ENCODE peak calls at places on chromosome 17, in six cellular contexts. One of them, this sample, is unnamed.

GRCh38 chr17:5055543-5055942 is 20.3 kb upstream of the SLC52A1 start:
- DNase-seq in HCT116: no peak
- DNase-seq in HT-29: peak; percentile 9
- DNase-seq in non-pigmented ciliary epithelial cell: no peak
- DNase-seq in nephron progenitor cell: no peak
- DNase-seq in HTR-8/SVneo: no peak
- DNase-seq in this sample: no peak

GRCh38 chr17:75364078-75364477 is 41.4 kb downstream of the GRB2 start:
- DNase-seq in HCT116: no peak
- DNase-seq in HT-29: peak; percentile 27
- DNase-seq in non-pigmented ciliary epithelial cell: peak; percentile 65
- DNase-seq in nephron progenitor cell: no peak
- DNase-seq in HTR-8/SVneo: peak; percentile 59
- DNase-seq in this sample: no peak

GRCh38 chr17:57551321-57552079 is 193.6 kb downstream of the CCDC182 start:
- DNase-seq in HCT116: no peak
- DNase-seq in HT-29: no peak
- DNase-seq in non-pigmented ciliary epithelial cell: no peak
- DNase-seq in nephron progenitor cell: no peak
- DNase-seq in HTR-8/SVneo: no peak
- DNase-seq in this sample: peak; percentile 61

GRCh38 chr17:49467175-49467574 is 27.9 kb upstream of the NGFR start:
- DNase-seq in HCT116: no peak
- DNase-seq in HT-29: no peak
- DNase-seq in non-pigmented ciliary epithelial cell: no peak
- DNase-seq in nephron progenitor cell: no peak
- DNase-seq in HTR-8/SVneo: no peak
- DNase-seq in this sample: no peak

GRCh38 chr17:79331492-79331891 is 256.9 kb downstream of the ENGASE start:
- DNase-seq in HCT116: no peak
- DNase-seq in HT-29: no peak
- DNase-seq in non-pigmented ciliary epithelial cell: no peak
- DNase-seq in nephron progenitor cell: no peak
- DNase-seq in HTR-8/SVneo: no peak
- DNase-seq in this sample: no peak

GRCh38 chr17:57861000-57861736 is 11.3 kb upstream of the MRPS23 start:
- DNase-seq in HCT116: peak; percentile 75
- DNase-seq in HT-29: peak; percentile 86
- DNase-seq in non-pigmented ciliary epithelial cell: no peak
- DNase-seq in nephron progenitor cell: peak; percentile 36
- DNase-seq in HTR-8/SVneo: no peak
- DNase-seq in this sample: no peak

GRCh38 chr17:80673152-80673920 is 128.7 kb downstream of the RPTOR start:
- DNase-seq in HCT116: no peak
- DNase-seq in HT-29: no peak
- DNase-seq in non-pigmented ciliary epithelial cell: no peak
- DNase-seq in nephron progenitor cell: no peak
- DNase-seq in HTR-8/SVneo: no peak
- DNase-seq in this sample: no peak

GRCh38 chr17:27247071-27247957 is 46.6 kb upstream of the WSB1 start:
- DNase-seq in HCT116: no peak
- DNase-seq in HT-29: peak; percentile 90
- DNase-seq in non-pigmented ciliary epithelial cell: no peak
- DNase-seq in nephron progenitor cell: no peak
- DNase-seq in HTR-8/SVneo: peak; percentile 44
- DNase-seq in this sample: no peak

GRCh38 chr17:42743595-42744282 is 1.1 kb downstream of the EZH1 start:
- DNase-seq in HCT116: no peak
- DNase-seq in HT-29: no peak
- DNase-seq in non-pigmented ciliary epithelial cell: no peak
- DNase-seq in nephron progenitor cell: no peak
- DNase-seq in HTR-8/SVneo: peak; percentile 50
- DNase-seq in this sample: no peak

GRCh38 chr17:29560306-29560705 is 6.5 kb downstream of the ABHD15 start:
- DNase-seq in HCT116: no peak
- DNase-seq in HT-29: no peak
- DNase-seq in non-pigmented ciliary epithelial cell: no peak
- DNase-seq in nephron progenitor cell: no peak
- DNase-seq in HTR-8/SVneo: no peak
- DNase-seq in this sample: no peak

GRCh38 chr17:19955099-19955498 is 22.5 kb downstream of the AKAP10 start:
- DNase-seq in HCT116: no peak
- DNase-seq in HT-29: no peak
- DNase-seq in non-pigmented ciliary epithelial cell: no peak
- DNase-seq in nephron progenitor cell: no peak
- DNase-seq in HTR-8/SVneo: no peak
- DNase-seq in this sample: no peak

GRCh38 chr17:58632324-58633314 is 59.2 kb downstream of the TEX14 start:
- DNase-seq in HCT116: no peak
- DNase-seq in HT-29: no peak
- DNase-seq in non-pigmented ciliary epithelial cell: no peak
- DNase-seq in nephron progenitor cell: no peak
- DNase-seq in HTR-8/SVneo: no peak
- DNase-seq in this sample: no peak

GRCh38 chr17:1203111-1203966 is 23.6 kb upstream of the ABR start:
- DNase-seq in HCT116: no peak
- DNase-seq in HT-29: no peak
- DNase-seq in non-pigmented ciliary epithelial cell: no peak
- DNase-seq in nephron progenitor cell: peak; percentile 82
- DNase-seq in HTR-8/SVneo: peak; percentile 67
- DNase-seq in this sample: peak; percentile 44

GRCh38 chr17:1943432-1943802 is 81.7 kb downstream of the RTN4RL1 start:
- DNase-seq in HCT116: no peak
- DNase-seq in HT-29: no peak
- DNase-seq in non-pigmented ciliary epithelial cell: no peak
- DNase-seq in nephron progenitor cell: no peak
- DNase-seq in HTR-8/SVneo: no peak
- DNase-seq in this sample: no peak

GRCh38 chr17:80566054-80566400 is 21.4 kb downstream of the RPTOR start:
- DNase-seq in HCT116: no peak
- DNase-seq in HT-29: no peak
- DNase-seq in non-pigmented ciliary epithelial cell: no peak
- DNase-seq in nephron progenitor cell: no peak
- DNase-seq in HTR-8/SVneo: no peak
- DNase-seq in this sample: no peak

GRCh38 chr17:46047398-46047797 is 48.3 kb downstream of the STH start:
- DNase-seq in HCT116: no peak
- DNase-seq in HT-29: no peak
- DNase-seq in non-pigmented ciliary epithelial cell: no peak
- DNase-seq in nephron progenitor cell: no peak
- DNase-seq in HTR-8/SVneo: no peak
- DNase-seq in this sample: no peak

GRCh38 chr17:3935140-3935542 is 18.9 kb upstream of the P2RX1 start:
- DNase-seq in HCT116: peak; percentile 41
- DNase-seq in HT-29: peak; percentile 81
- DNase-seq in non-pigmented ciliary epithelial cell: peak; percentile 27
- DNase-seq in nephron progenitor cell: peak; percentile 66
- DNase-seq in HTR-8/SVneo: peak; percentile 45
- DNase-seq in this sample: no peak

GRCh38 chr17:14464741-14465140 is 163.9 kb downstream of the HS3ST3B1 start:
- DNase-seq in HCT116: no peak
- DNase-seq in HT-29: no peak
- DNase-seq in non-pigmented ciliary epithelial cell: peak; percentile 41
- DNase-seq in nephron progenitor cell: no peak
- DNase-seq in HTR-8/SVneo: no peak
- DNase-seq in this sample: no peak

GRCh38 chr17:40872416-40872815 is 5.4 kb upstream of the KRT12 start:
- DNase-seq in HCT116: no peak
- DNase-seq in HT-29: no peak
- DNase-seq in non-pigmented ciliary epithelial cell: no peak
- DNase-seq in nephron progenitor cell: no peak
- DNase-seq in HTR-8/SVneo: no peak
- DNase-seq in this sample: no peak

GRCh38 chr17:49487202-49487601 is 7.9 kb upstream of the NGFR start:
- DNase-seq in HCT116: no peak
- DNase-seq in HT-29: no peak
- DNase-seq in non-pigmented ciliary epithelial cell: no peak
- DNase-seq in nephron progenitor cell: no peak
- DNase-seq in HTR-8/SVneo: no peak
- DNase-seq in this sample: no peak

GRCh38 chr17:18224428-18225120 is 861 bp upstream of the LLGL1 start:
- DNase-seq in HCT116: no peak
- DNase-seq in HT-29: no peak
- DNase-seq in non-pigmented ciliary epithelial cell: no peak
- DNase-seq in nephron progenitor cell: peak; percentile 48
- DNase-seq in HTR-8/SVneo: no peak
- DNase-seq in this sample: no peak

GRCh38 chr17:63984651-63985386 is 12.1 kb upstream of the SCN4A start:
- DNase-seq in HCT116: peak; percentile 64
- DNase-seq in HT-29: peak; percentile 63
- DNase-seq in non-pigmented ciliary epithelial cell: peak; percentile 55
- DNase-seq in nephron progenitor cell: no peak
- DNase-seq in HTR-8/SVneo: peak; percentile 53
- DNase-seq in this sample: no peak

GRCh38 chr17:67636312-67636711 is 81.4 kb upstream of the NOL11 start:
- DNase-seq in HCT116: no peak
- DNase-seq in HT-29: no peak
- DNase-seq in non-pigmented ciliary epithelial cell: no peak
- DNase-seq in nephron progenitor cell: no peak
- DNase-seq in HTR-8/SVneo: no peak
- DNase-seq in this sample: no peak

GRCh38 chr17:78774956-78775571 is 7.0 kb downstream of the CYTH1 start:
- DNase-seq in HCT116: no peak
- DNase-seq in HT-29: no peak
- DNase-seq in non-pigmented ciliary epithelial cell: no peak
- DNase-seq in nephron progenitor cell: no peak
- DNase-seq in HTR-8/SVneo: no peak
- DNase-seq in this sample: peak; percentile 57

GRCh38 chr17:12178644-12179330 is 158.1 kb downstream of the MAP2K4 start:
- DNase-seq in HCT116: no peak
- DNase-seq in HT-29: no peak
- DNase-seq in non-pigmented ciliary epithelial cell: no peak
- DNase-seq in nephron progenitor cell: no peak
- DNase-seq in HTR-8/SVneo: no peak
- DNase-seq in this sample: no peak

GRCh38 chr17:7083592-7083991 is 3.5 kb upstream of the CLEC10A start:
- DNase-seq in HCT116: no peak
- DNase-seq in HT-29: no peak
- DNase-seq in non-pigmented ciliary epithelial cell: no peak
- DNase-seq in nephron progenitor cell: no peak
- DNase-seq in HTR-8/SVneo: no peak
- DNase-seq in this sample: no peak

GRCh38 chr17:33955461-33955860 is 299.6 kb upstream of the CCL2 start:
- DNase-seq in HCT116: no peak
- DNase-seq in HT-29: no peak
- DNase-seq in non-pigmented ciliary epithelial cell: no peak
- DNase-seq in nephron progenitor cell: no peak
- DNase-seq in HTR-8/SVneo: no peak
- DNase-seq in this sample: no peak

GRCh38 chr17:70307430-70307829 is 138.1 kb downstream of the KCNJ2 start:
- DNase-seq in HCT116: no peak
- DNase-seq in HT-29: no peak
- DNase-seq in non-pigmented ciliary epithelial cell: no peak
- DNase-seq in nephron progenitor cell: no peak
- DNase-seq in HTR-8/SVneo: no peak
- DNase-seq in this sample: no peak